ENCODE peak calls at places on chromosomes 6 and 20, in five cellular contexts. I, H, M, S and A are unnamed samples.

GRCh38 chr6:116363759-116364158 is 7.0 kb upstream of the DSE start:
- DNase-seq in I (no peak), H (no peak), M (no peak), S (no peak), A (peak; percentile 73)

GRCh38 chr20:1577906-1578305 is 20.4 kb upstream of the SIRPD start:
- DNase-seq in I (no peak), H (no peak), M (peak; percentile 0), S (no peak), A (no peak)

GRCh38 chr6:16301511-16301910 is 63.1 kb downstream of the GMPR start:
- DNase-seq in I (no peak), H (peak; percentile 71), M (peak; percentile 33), S (no peak), A (no peak)

GRCh38 chr6:44373051-44373450 is 14.5 kb upstream of the CDC5L start:
- DNase-seq in I (no peak), H (no peak), M (no peak), S (no peak), A (peak; percentile 35)

GRCh38 chr6:124854338-124854922 is 107.8 kb upstream of the RNF217 start:
- DNase-seq in I (no peak), H (no peak), M (no peak), S (no peak), A (peak; percentile 6)

GRCh38 chr20:49320460-49320859 is 42.6 kb upstream of the ZNFX1 start:
- DNase-seq in I (peak; percentile 25), H (no peak), M (peak; percentile 24), S (peak; percentile 46), A (peak; percentile 60)

GRCh38 chr20:24442909-24443308 is 26.5 kb upstream of the SYNDIG1 start:
- DNase-seq in I (no peak), H (no peak), M (no peak), S (no peak), A (no peak)

GRCh38 chr6:4603291-4603690 is 172.9 kb upstream of the CDYL start:
- DNase-seq in I (no peak), H (no peak), M (no peak), S (no peak), A (peak; percentile 75)

GRCh38 chr6:151240036-151240685 is 394 bp downstream of the AKAP12 start:
- DNase-seq in I (peak; percentile 84), H (peak; percentile 51), M (no peak), S (peak; percentile 67), A (peak; percentile 88)

GRCh38 chr6:122829456-122829855 is 40.4 kb downstream of the SMPDL3A start:
- DNase-seq in I (no peak), H (no peak), M (no peak), S (no peak), A (no peak)

GRCh38 chr6:163608060-163608752 is 193.7 kb downstream of the QKI start:
- DNase-seq in I (peak; percentile 12), H (no peak), M (no peak), S (no peak), A (no peak)

GRCh38 chr6:108175592-108176279 is 9.9 kb downstream of the NR2E1 start:
- DNase-seq in I (peak; percentile 48), H (peak; percentile 41), M (no peak), S (peak; percentile 50), A (no peak)

GRCh38 chr6:72976389-72976900 is 248.9 kb downstream of the KHDC1L start:
- DNase-seq in I (no peak), H (no peak), M (no peak), S (no peak), A (peak; percentile 62)

GRCh38 chr20:47816487-47817451 is 31.5 kb upstream of the SULF2 start:
- DNase-seq in I (no peak), H (no peak), M (no peak), S (no peak), A (no peak)

GRCh38 chr6:164247106-164247505 is 832.6 kb downstream of the QKI start:
- DNase-seq in I (no peak), H (no peak), M (no peak), S (no peak), A (no peak)

GRCh38 chr6:3906191-3907019 is 57.2 kb downstream of the FAM50B start:
- DNase-seq in I (peak; percentile 23), H (no peak), M (no peak), S (no peak), A (no peak)

GRCh38 chr6:17584241-17584803 is 15.8 kb upstream of the FAM8A1 start:
- DNase-seq in I (no peak), H (peak; percentile 66), M (peak; percentile 73), S (peak; percentile 29), A (peak; percentile 88)

GRCh38 chr6:68313911-68314310 is 321.2 kb upstream of the ADGRB3 start:
- DNase-seq in I (no peak), H (no peak), M (peak; percentile 34), S (no peak), A (no peak)

GRCh38 chr6:30820196-30820595 is 64.1 kb upstream of the DDR1 start:
- DNase-seq in I (no peak), H (no peak), M (no peak), S (no peak), A (peak; percentile 90)

GRCh38 chr6:90350689-90351554 is 54.3 kb upstream of the BACH2 start:
- DNase-seq in I (no peak), H (no peak), M (peak; percentile 94), S (no peak), A (peak; percentile 2)

GRCh38 chr6:157974341-157974894 is 7.2 kb upstream of the SYNJ2 start:
- DNase-seq in I (no peak), H (no peak), M (no peak), S (no peak), A (peak; percentile 72)

GRCh38 chr6:33028220-33028849 is 18.9 kb upstream of the HLA-DOA start:
- DNase-seq in I (no peak), H (no peak), M (peak; percentile 20), S (no peak), A (no peak)

GRCh38 chr6:105263685-105264298 is 84.0 kb upstream of the POPDC3 start:
- DNase-seq in I (no peak), H (no peak), M (no peak), S (no peak), A (peak; percentile 12)

GRCh38 chr6:110645685-110646418 is 169.4 kb downstream of the CDK19 start:
- DNase-seq in I (no peak), H (no peak), M (no peak), S (no peak), A (no peak)

GRCh38 chr6:105744815-105745214 is 341.3 kb upstream of the PRDM1 start:
- DNase-seq in I (no peak), H (no peak), M (no peak), S (no peak), A (no peak)

GRCh38 chr6:13766201-13766634 is 48.1 kb downstream of the MCUR1 start:
- DNase-seq in I (no peak), H (peak; percentile 16), M (no peak), S (no peak), A (peak; percentile 71)